ENCODE peak calls at places on chromosomes 13 and 19, in nine cellular contexts. E is neural progenitor cell, X is PC-3, V is OCI-LY7, B is thoracic aorta, G is Peyer's patch, J is fibroblast of the aortic adventitia, D is heart right ventricle, Q is cardiac fibroblast. U is an unnamed sample.

GRCh38 chr19:36528921-36529518 is 949 bp upstream of the ZNF260 start:
- DNase-seq in E (peak), X (no peak), V (peak), B (no peak), G (no peak), J (no peak), D (no peak), Q (no peak), U (no peak)

GRCh38 chr19:1566392-1567115 is 1.6 kb downstream of the MEX3D start:
- DNase-seq in E (peak), X (peak), V (no peak), B (no peak), G (peak), J (peak), D (peak), Q (peak), U (peak)

GRCh38 chr13:82647540-82647939 is 1234.7 kb downstream of the SLITRK1 start:
- DNase-seq in E (peak), X (no peak), V (no peak), B (no peak), G (no peak), J (no peak), D (no peak), Q (no peak), U (no peak)

GRCh38 chr19:46423194-46423593 is 5.5 kb downstream of the PNMA8C start:
- DNase-seq in E (no peak), X (no peak), V (peak), B (no peak), G (no peak), J (no peak), D (no peak), Q (no peak), U (no peak)

GRCh38 chr19:1768248-1768647 is 14.9 kb downstream of the ONECUT3 start:
- DNase-seq in E (peak), X (no peak), V (no peak), B (no peak), G (peak), J (no peak), D (no peak), Q (peak), U (no peak)

GRCh38 chr13:60788156-60788829 is 391.3 kb downstream of the TDRD3 start:
- DNase-seq in E (no peak), X (peak), V (no peak), B (peak), G (no peak), J (peak), D (peak), Q (peak), U (no peak)

GRCh38 chr13:31824705-31825512 is 85.6 kb downstream of the RXFP2 start:
- DNase-seq in E (no peak), X (peak), V (peak), B (no peak), G (no peak), J (peak), D (no peak), Q (peak), U (no peak)

GRCh38 chr13:77316430-77316829 is 10.5 kb downstream of the MYCBP2 start:
- DNase-seq in E (no peak), X (no peak), V (no peak), B (no peak), G (no peak), J (no peak), D (no peak), Q (no peak), U (no peak)

GRCh38 chr19:55304279-55304978 is 20.6 kb downstream of the BRSK1 start:
- DNase-seq in E (peak), X (peak), V (peak), B (no peak), G (peak), J (peak), D (no peak), Q (peak), U (no peak)

GRCh38 chr19:21482863-21483276 is 22.5 kb upstream of the ZNF429 start:
- DNase-seq in E (peak), X (peak), V (peak), B (no peak), G (peak), J (peak), D (peak), Q (peak), U (no peak)

GRCh38 chr13:53783466-53783865 is 754.9 kb downstream of the OLFM4 start:
- DNase-seq in E (no peak), X (no peak), V (no peak), B (no peak), G (no peak), J (no peak), D (no peak), Q (no peak), U (no peak)

GRCh38 chr19:34336781-34337271 is 28.2 kb upstream of the GPI start:
- DNase-seq in E (peak), X (peak), V (peak), B (no peak), G (peak), J (peak), D (no peak), Q (peak), U (no peak)

GRCh38 chr13:66618702-66619101 is 611.4 kb downstream of the PCDH9 start:
- DNase-seq in E (peak), X (peak), V (peak), B (no peak), G (no peak), J (peak), D (no peak), Q (peak), U (no peak)

GRCh38 chr13:33349996-33350826 is 64.7 kb upstream of the STARD13 start:
- DNase-seq in E (peak), X (peak), V (no peak), B (no peak), G (peak), J (peak), D (peak), Q (peak), U (no peak)

GRCh38 chr13:35957996-35958395 is 173.2 kb downstream of the DCLK1 start:
- DNase-seq in E (no peak), X (no peak), V (no peak), B (no peak), G (no peak), J (no peak), D (no peak), Q (no peak), U (no peak)

GRCh38 chr19:28864024-28864503 is 348.9 kb downstream of the UQCRFS1 start:
- DNase-seq in E (no peak), X (no peak), V (no peak), B (no peak), G (no peak), J (peak), D (peak), Q (no peak), U (no peak)

GRCh38 chr13:50990540-50991506 is 81.2 kb downstream of the RNASEH2B start:
- DNase-seq in E (peak), X (no peak), V (no peak), B (no peak), G (peak), J (peak), D (no peak), Q (peak), U (no peak)

GRCh38 chr13:49220035-49220855 is at the start of gene MLNR:
- DNase-seq in E (peak), X (no peak), V (no peak), B (no peak), G (no peak), J (no peak), D (peak), Q (no peak), U (no peak)

GRCh38 chr13:113970810-113971470 is 2.9 kb downstream of the C13orf46 start:
- DNase-seq in E (no peak), X (peak), V (no peak), B (peak), G (peak), J (peak), D (peak), Q (peak), U (no peak)

GRCh38 chr13:94311893-94312292 is 167.6 kb downstream of the DCT start:
- DNase-seq in E (no peak), X (no peak), V (no peak), B (no peak), G (no peak), J (no peak), D (no peak), Q (peak), U (no peak)

GRCh38 chr13:98262307-98262706 is 85.2 kb upstream of the RNF113B start:
- DNase-seq in E (no peak), X (no peak), V (no peak), B (no peak), G (no peak), J (no peak), D (no peak), Q (no peak), U (no peak)

GRCh38 chr19:27974082-27974513 is 1238.9 kb downstream of the UQCRFS1 start:
- DNase-seq in E (peak), X (peak), V (peak), B (no peak), G (no peak), J (peak), D (no peak), Q (peak), U (no peak)

GRCh38 chr13:105063676-105064075 is 1471.8 kb downstream of the EFNB2 start:
- DNase-seq in E (no peak), X (peak), V (no peak), B (no peak), G (no peak), J (no peak), D (no peak), Q (peak), U (no peak)

GRCh38 chr19:29875931-29876330 is 64.1 kb downstream of the CCNE1 start:
- DNase-seq in E (no peak), X (no peak), V (no peak), B (no peak), G (no peak), J (no peak), D (no peak), Q (no peak), U (no peak)

GRCh38 chr19:29872224-29872731 is 60.5 kb downstream of the CCNE1 start:
- DNase-seq in E (peak), X (no peak), V (no peak), B (no peak), G (no peak), J (no peak), D (no peak), Q (peak), U (no peak)

GRCh38 chr19:29873024-29873800 is 61.4 kb downstream of the CCNE1 start:
- DNase-seq in E (peak), X (peak), V (peak), B (no peak), G (peak), J (no peak), D (peak), Q (peak), U (no peak)

GRCh38 chr19:29876414-29876813 is 64.6 kb downstream of the CCNE1 start:
- DNase-seq in E (no peak), X (no peak), V (peak), B (no peak), G (no peak), J (no peak), D (no peak), Q (no peak), U (no peak)

GRCh38 chr19:29873801-29874575 is 62.2 kb downstream of the CCNE1 start:
- DNase-seq in E (no peak), X (no peak), V (no peak), B (no peak), G (no peak), J (no peak), D (no peak), Q (no peak), U (no peak)
- TF ChIP-seq CTCF in E (peak), X (peak), V (no peak), B (no peak), G (no peak), J (peak), D (no peak), Q (no peak), U (no peak)

GRCh38 chr13:28140433-28141125 is 2.2 kb downstream of the PAN3 start:
- DNase-seq in E (peak), X (peak), V (no peak), B (no peak), G (no peak), J (no peak), D (no peak), Q (peak), U (no peak)

GRCh38 chr13:28136916-28137315 is 1.4 kb upstream of the PAN3 start:
- DNase-seq in E (no peak), X (peak), V (peak), B (no peak), G (no peak), J (peak), D (no peak), Q (no peak), U (no peak)

GRCh38 chr13:28137556-28137955 is 789 bp upstream of the PAN3 start:
- DNase-seq in E (peak), X (peak), V (no peak), B (no peak), G (no peak), J (peak), D (no peak), Q (peak), U (no peak)

GRCh38 chr13:28138756-28139470 is 568 bp downstream of the PAN3 start:
- DNase-seq in E (peak), X (peak), V (peak), B (peak), G (peak), J (peak), D (peak), Q (peak), U (peak)

GRCh38 chr13:28138012-28138755 is at the start of gene PAN3:
- DNase-seq in E (peak), X (peak), V (peak), B (peak), G (peak), J (peak), D (peak), Q (peak), U (peak)
- TF ChIP-seq CTCF in E (peak), X (no peak), V (peak), B (no peak), G (no peak), J (no peak), D (no peak), Q (peak), U (peak)

GRCh38 chr13:87999791-88000190 is 328.6 kb downstream of the SLITRK5 start:
- DNase-seq in E (no peak), X (no peak), V (peak), B (no peak), G (no peak), J (no peak), D (no peak), Q (no peak), U (no peak)
- TF ChIP-seq CTCF in E (no peak), X (no peak), V (peak), B (no peak), G (no peak), J (no peak), D (no peak), Q (no peak), U (peak)

GRCh38 chr13:39047560-39047959 is 9.3 kb downstream of the NHLRC3 start:
- DNase-seq in E (peak), X (peak), V (no peak), B (no peak), G (no peak), J (no peak), D (no peak), Q (no peak), U (no peak)
- TF ChIP-seq CTCF in E (peak), X (peak), V (no peak), B (no peak), G (no peak), J (no peak), D (no peak), Q (no peak), U (no peak)

GRCh38 chr19:4449022-4449825 is 8.4 kb downstream of the UBXN6 start:
- DNase-seq in E (no peak), X (no peak), V (no peak), B (no peak), G (no peak), J (peak), D (peak), Q (no peak), U (no peak)
- TF ChIP-seq CTCF in E (no peak), X (no peak), V (no peak), B (no peak), G (no peak), J (no peak), D (no peak), Q (no peak), U (no peak)

GRCh38 chr13:20114066-20114465 is 46.8 kb downstream of the GJA3 start:
- DNase-seq in E (no peak), X (no peak), V (no peak), B (no peak), G (no peak), J (no peak), D (no peak), Q (no peak), U (no peak)
- TF ChIP-seq CTCF in E (no peak), X (no peak), V (no peak), B (no peak), G (no peak), J (no peak), D (no peak), Q (no peak), U (no peak)

GRCh38 chr13:43085545-43085944 is 62.2 kb downstream of the DNAJC15 start:
- DNase-seq in E (no peak), X (peak), V (peak), B (no peak), G (no peak), J (peak), D (no peak), Q (peak), U (no peak)
- TF ChIP-seq CTCF in E (peak), X (peak), V (peak), B (peak), G (peak), J (peak), D (peak), Q (peak), U (peak)

U was measured in AG09319.